ENCODE peak calls at places on chromosomes 11 and 22, in four cellular contexts. Y, X, D and O are unnamed samples.

GRCh38 chr22:32000171-32000570 is 42.9 kb upstream of the SLC5A1 start:
- DNase-seq in D (no peak), X (no peak), Y (no peak), O (no peak)

GRCh38 chr11:117986981-117987495 is 844 bp downstream of the IL10RA start:
- DNase-seq in D (peak), Y (no peak), X (no peak), O (no peak)

GRCh38 chr11:120089036-120090001 is 48.6 kb downstream of the TRIM29 start:
- DNase-seq in D (no peak), Y (no peak), X (no peak), O (no peak)

GRCh38 chr11:34395916-34396555 is 38.2 kb upstream of the ABTB2 start:
- DNase-seq in D (peak), X (peak), Y (peak), O (no peak)

GRCh38 chr22:49564054-49564453 is 263.6 kb downstream of the BRD1 start:
- DNase-seq in Y (no peak), X (no peak), D (no peak), O (no peak)

GRCh38 chr11:129214710-129215295 is 22.7 kb upstream of the ARHGAP32 start:
- DNase-seq in Y (no peak), D (no peak), X (no peak), O (no peak)

GRCh38 chr11:130042093-130042591 is 27.6 kb upstream of the APLP2 start:
- DNase-seq in X (peak), D (peak), Y (peak), O (peak)

GRCh38 chr11:57207160-57207559 is 25.4 kb downstream of the LRRC55 start:
- DNase-seq in D (no peak), Y (no peak), X (no peak), O (no peak)

GRCh38 chr11:1285876-1286275 is 23.6 kb downstream of the TOLLIP start:
- DNase-seq in D (no peak), Y (no peak), X (no peak), O (no peak)

GRCh38 chr11:10674440-10674855 is 19.1 kb downstream of the IRAG1 start:
- DNase-seq in D (no peak), Y (no peak), X (no peak), O (no peak)

GRCh38 chr22:44701824-44702478 is at the start of gene PRR5:
- DNase-seq in Y (peak), D (peak), X (peak), O (peak)

GRCh38 chr22:36687516-36687915 is 16.0 kb downstream of the CACNG2 start:
- DNase-seq in X (no peak), D (no peak), Y (no peak), O (no peak)

GRCh38 chr11:121665211-121665838 is 212.6 kb upstream of the SORL1-AS1 start:
- DNase-seq in X (no peak), Y (no peak), D (no peak), O (no peak)

GRCh38 chr11:69644962-69645675 is 4.2 kb downstream of the CCND1 start:
- DNase-seq in X (no peak), Y (peak), D (peak), O (peak)

GRCh38 chr11:124207102-124207792 is 24.1 kb downstream of the OR10D3 start:
- DNase-seq in X (no peak), D (no peak), Y (no peak), O (no peak)

GRCh38 chr11:32817181-32817842 is 12.4 kb upstream of the PRRG4 start:
- DNase-seq in Y (peak), D (peak), X (no peak), O (no peak)

GRCh38 chr11:93766504-93766903 is 17.6 kb upstream of the MED17 start:
- DNase-seq in Y (no peak), D (peak), X (no peak), O (no peak)

GRCh38 chr11:34331329-34331728 is 26.5 kb downstream of the ABTB2 start:
- DNase-seq in D (peak), Y (peak), X (peak), O (no peak)

GRCh38 chr11:100791103-100791502 is 104.0 kb downstream of the ARHGAP42 start:
- DNase-seq in Y (no peak), D (no peak), X (no peak), O (no peak)

GRCh38 chr11:130629039-130629438 is 180.6 kb downstream of the ADAMTS15 start:
- DNase-seq in Y (no peak), X (no peak), D (peak), O (no peak)

GRCh38 chr22:37777122-37777687 is 30.5 kb upstream of the GCAT start:
- DNase-seq in D (peak), X (peak), Y (peak), O (no peak)

GRCh38 chr11:12376259-12376971 is 956 bp upstream of the PARVA start:
- DNase-seq in D (no peak), Y (peak), X (peak), O (no peak)

GRCh38 chr11:103883291-103883690 is 153.1 kb upstream of the DDI1 start:
- DNase-seq in D (no peak), Y (no peak), X (no peak), O (no peak)

GRCh38 chr11:36345535-36346141 is 49.5 kb downstream of the PRR5L start:
- DNase-seq in X (no peak), D (no peak), Y (no peak), O (no peak)

GRCh38 chr11:9566561-9567063 is 6.9 kb upstream of the WEE1 start:
- DNase-seq in Y (peak), D (no peak), X (peak), O (no peak)

GRCh38 chr22:40258463-40259046 is 80.8 kb downstream of the TNRC6B start:
- DNase-seq in Y (peak), X (peak), D (peak), O (no peak)

GRCh38 chr11:102220728-102221467 is 96.4 kb upstream of the BIRC3 start:
- DNase-seq in Y (peak), X (peak), D (peak), O (no peak)

GRCh38 chr11:34358666-34359547 is 1.1 kb upstream of the ABTB2 start:
- DNase-seq in X (peak), Y (peak), D (peak), O (peak)

GRCh38 chr11:57274904-57275498 is 38.0 kb upstream of the APLNR start:
- DNase-seq in Y (peak), X (peak), D (no peak), O (no peak)

GRCh38 chr22:38162881-38163843 is 18.5 kb downstream of the PLA2G6 start:
- DNase-seq in Y (no peak), D (no peak), X (no peak), O (no peak)

GRCh38 chr11:59680287-59681154 is 11.7 kb upstream of the PATL1 start:
- DNase-seq in D (peak), Y (peak), X (peak), O (peak)

GRCh38 chr11:2296913-2297622 is 4.7 kb downstream of the C11orf21 start:
- DNase-seq in D (no peak), Y (no peak), X (no peak), O (peak)
- TF ChIP-seq CTCF in D (no peak), Y (no peak), X (no peak), O (no peak)

GRCh38 chr11:47449541-47449940 is 605 bp upstream of the RAPSN start:
- DNase-seq in Y (no peak), D (no peak), X (no peak), O (no peak)
- TF ChIP-seq CTCF in Y (no peak), D (no peak), X (no peak), O (no peak)

GRCh38 chr22:24107668-24108067 is 73.6 kb upstream of the SUSD2 start:
- DNase-seq in X (peak), Y (peak), D (peak), O (no peak)
- TF ChIP-seq CTCF in X (peak), Y (peak), D (no peak), O (no peak)

GRCh38 chr22:46991666-46992065 is 229.2 kb downstream of the TBC1D22A start:
- DNase-seq in Y (no peak), D (no peak), X (no peak), O (no peak)

GRCh38 chr22:46993626-46994025 is 231.2 kb downstream of the TBC1D22A start:
- DNase-seq in D (no peak), Y (no peak), X (no peak), O (no peak)

GRCh38 chr22:46992121-46992731 is 229.8 kb downstream of the TBC1D22A start:
- DNase-seq in X (no peak), D (no peak), Y (no peak), O (peak)

GRCh38 chr22:46994265-46994664 is 231.8 kb downstream of the TBC1D22A start:
- DNase-seq in D (no peak), Y (no peak), X (no peak), O (no peak)

DNA sequence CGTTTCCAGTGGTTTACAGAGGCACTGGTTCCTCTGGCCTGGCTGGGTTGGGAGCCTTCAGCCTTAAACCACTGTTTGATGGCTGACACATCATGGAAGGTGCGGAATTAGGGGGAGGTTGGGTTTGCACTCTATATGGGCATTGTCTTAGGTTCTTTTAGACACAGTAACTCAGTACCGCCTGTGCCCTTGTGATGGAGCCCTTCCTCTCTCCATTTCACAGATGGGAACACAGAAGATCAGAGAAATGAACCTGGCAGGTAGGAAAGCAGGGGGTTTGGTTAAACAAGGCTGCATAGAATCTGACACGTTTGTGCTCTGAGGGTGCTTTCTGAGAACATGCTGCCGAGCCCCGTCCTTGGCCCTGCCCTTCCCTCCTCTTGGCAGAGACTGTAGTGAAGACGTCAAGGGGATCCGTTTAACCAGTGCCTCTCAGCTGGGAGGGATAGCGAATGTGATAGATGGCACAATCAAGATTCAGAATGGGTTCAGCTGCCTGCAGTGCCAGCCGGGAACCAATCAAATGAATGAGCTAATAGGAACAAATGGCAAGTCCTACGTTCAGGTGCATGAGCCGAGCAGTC is 228.6 kb downstream of the TBC1D22A start:
- DNase-seq in Y (no peak), X (no peak), D (no peak), O (no peak)
- TF ChIP-seq CTCF in Y (no peak), X (no peak), D (no peak), O (no peak)

DNA sequence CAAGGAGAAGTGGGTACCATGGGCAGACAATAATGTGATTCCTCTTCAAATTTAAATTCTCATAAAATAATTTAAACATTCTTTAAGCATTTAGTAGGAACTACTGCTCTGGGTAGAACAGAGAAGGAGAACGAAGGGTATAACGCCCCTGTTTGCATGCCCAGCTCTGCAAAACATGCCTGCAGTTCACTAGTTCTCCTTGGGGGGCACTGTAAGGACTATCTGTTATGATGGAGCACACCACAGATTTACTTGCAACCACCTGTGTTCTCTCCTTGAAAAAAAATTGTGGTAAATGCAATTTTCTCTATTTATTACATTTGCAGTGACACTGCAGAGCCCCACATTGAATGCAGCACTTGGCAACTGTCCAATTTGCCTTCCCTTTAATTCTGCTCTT is 100.3 kb downstream of the GUCY1A2 start:
- DNase-seq in Y (peak), X (peak), D (peak), O (no peak)
- TF ChIP-seq CTCF in Y (peak), X (no peak), D (peak), O (no peak)

DNA sequence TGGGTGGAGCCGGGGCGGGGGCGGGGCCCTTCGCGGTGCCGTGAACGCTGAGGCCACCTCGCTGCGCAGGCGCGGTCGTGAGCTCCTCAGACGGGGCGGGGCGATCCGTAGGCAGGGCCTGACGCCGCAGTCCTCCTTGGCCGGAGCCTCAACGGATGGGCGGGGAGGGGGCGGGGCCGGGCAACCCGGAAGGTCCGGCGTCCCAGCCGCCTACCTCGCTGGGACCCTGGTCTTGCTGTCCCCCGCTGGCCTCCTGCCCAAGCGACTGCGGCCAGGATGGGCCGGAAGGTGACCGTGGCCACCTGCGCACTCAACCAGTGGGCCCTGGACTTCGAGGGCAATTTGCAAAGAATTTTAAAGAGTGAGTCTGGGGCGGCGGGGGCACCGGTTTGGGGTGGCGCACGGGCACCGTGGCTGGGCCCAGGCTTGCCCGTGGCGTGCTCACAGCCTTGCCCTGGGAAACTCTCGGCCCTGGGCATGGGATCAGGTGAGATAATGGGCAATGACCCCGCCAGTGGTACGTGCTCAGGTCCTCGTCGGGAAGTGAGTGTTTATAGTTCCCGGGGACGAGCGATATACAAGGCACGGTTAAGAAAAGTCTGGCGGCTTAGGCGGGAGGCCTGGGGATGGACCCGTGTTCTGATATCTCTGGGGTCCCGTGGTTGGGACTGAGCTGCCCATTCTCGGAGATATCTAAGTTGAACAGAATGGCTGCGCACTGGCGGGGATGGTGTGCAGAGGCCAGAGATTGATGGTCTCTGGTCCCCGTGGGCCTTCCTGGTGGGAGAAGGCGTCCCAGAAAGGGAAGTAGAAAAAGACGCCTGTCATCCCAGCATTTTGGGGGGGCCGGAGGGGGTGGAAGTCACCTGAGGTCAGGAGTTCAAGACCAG is at the start of gene NADSYN1:
- DNase-seq in D (peak), Y (peak), X (peak), O (peak)
- TF ChIP-seq CTCF in D (no peak), Y (no peak), X (no peak), O (no peak)

GRCh38 chr11:26749927-26750326 is 28.1 kb upstream of the SLC5A12 start:
- DNase-seq in X (no peak), D (no peak), Y (no peak), O (no peak)
- TF ChIP-seq CTCF in X (no peak), D (no peak), Y (no peak), O (no peak)

DNA sequence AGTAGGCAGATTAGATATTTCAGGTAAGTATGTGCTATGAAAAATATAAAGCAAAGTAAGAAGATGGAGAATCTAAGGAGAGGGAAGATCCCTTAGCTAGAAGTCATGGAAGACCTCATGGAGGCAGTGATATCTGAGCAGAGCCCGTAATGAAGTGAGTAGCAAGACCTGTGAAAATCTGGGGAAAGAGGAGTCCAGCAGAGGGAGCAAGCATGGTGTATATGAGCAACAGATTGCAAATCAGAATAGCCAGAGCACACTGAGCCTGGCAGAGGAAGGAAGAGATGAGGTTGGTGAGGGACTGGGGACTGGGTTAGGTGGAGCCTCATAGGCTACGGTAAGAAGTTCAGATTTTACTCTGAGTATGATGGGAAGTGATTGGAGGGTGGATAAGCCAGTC is 9.4 kb downstream of the LHFPL7 start:
- DNase-seq in Y (peak), X (no peak), D (peak), O (no peak)
- TF ChIP-seq CTCF in Y (peak), X (no peak), D (peak), O (no peak)

DNA sequence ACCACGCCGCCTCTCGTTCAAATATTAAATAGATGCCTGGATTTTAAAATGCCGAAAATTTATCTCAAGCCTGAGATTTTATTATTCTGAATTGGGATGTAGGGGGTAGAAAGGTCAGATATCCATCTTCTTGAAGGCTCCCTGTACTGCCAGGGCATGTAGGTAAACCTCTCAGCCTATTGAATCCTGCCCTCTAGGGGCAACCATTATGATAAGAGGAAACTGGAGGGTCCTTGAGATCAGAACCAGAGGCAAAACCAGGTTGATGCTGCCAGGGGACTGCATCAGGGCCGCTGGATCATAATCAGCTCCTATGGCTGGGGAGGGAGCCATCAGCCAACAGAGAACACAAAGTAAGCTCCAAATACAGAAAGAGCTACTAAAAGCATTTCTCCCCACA is 92.4 kb downstream of the KCNC1 start:
- DNase-seq in D (peak), Y (no peak), X (no peak), O (no peak)
- TF ChIP-seq CTCF in D (peak), Y (peak), X (peak), O (no peak)

GRCh38 chr11:96001037-96001436 is 77.1 kb upstream of the MTMR2 start:
- DNase-seq in X (peak), D (no peak), Y (peak), O (no peak)
- TF ChIP-seq CTCF in X (no peak), D (no peak), Y (no peak), O (no peak)